ENCODE peak calls at places on chromosome 15, in four cellular contexts. K is cardiac muscle cell, Q is breast epithelium, A is left lung. L is an unnamed sample.

GRCh38 chr15:95684693-95685115 is 645.8 kb upstream of the NR2F2 start:
- DNase-seq in K (no peak), Q (no peak), A (no peak), L (no peak)

GRCh38 chr15:48332642-48333034 is 1.4 kb downstream of the DUT start:
- DNase-seq in K (no peak), Q (no peak), A (no peak), L (no peak)

GRCh38 chr15:95281470-95281869 is 1049.0 kb upstream of the NR2F2 start:
- DNase-seq in K (no peak), Q (no peak), A (no peak), L (no peak)

GRCh38 chr15:73986055-73986775 is 5.9 kb downstream of the STOML1 start:
- DNase-seq in K (no peak), Q (no peak), A (no peak), L (no peak)

GRCh38 chr15:38455096-38455495 is 1.2 kb downstream of the FAM98B start:
- DNase-seq in K (no peak), Q (no peak), A (no peak), L (no peak)

GRCh38 chr15:68553994-68554715 is 24.6 kb upstream of the CORO2B start:
- DNase-seq in K (peak; percentile 89), Q (no peak), A (peak; percentile 52), L (no peak)

GRCh38 chr15:69628256-69629093 is 175.9 kb downstream of the RPLP1 start:
- DNase-seq in K (no peak), Q (no peak), A (no peak), L (no peak)

GRCh38 chr15:45635191-45635638 is 386 bp downstream of the SQOR start:
- DNase-seq in K (peak; percentile 57), Q (peak; percentile 71), A (peak; percentile 78), L (peak; percentile 46)

GRCh38 chr15:100663066-100663465 is 60.7 kb downstream of the ASB7 start:
- DNase-seq in K (no peak), Q (no peak), A (no peak), L (no peak)

GRCh38 chr15:33064878-33065277 is 129.6 kb downstream of the FMN1 start:
- DNase-seq in K (peak; percentile 16), Q (no peak), A (no peak), L (no peak)

GRCh38 chr15:53811530-53811929 is 52.1 kb upstream of the WDR72 start:
- DNase-seq in K (no peak), Q (no peak), A (no peak), L (no peak)
- H3K4me1 ChIP-seq in K (no peaks in the 10 kb centered on the region), Q (no peaks in the 10 kb centered on the region), A (no peaks in the 10 kb centered on the region), L (no peaks in the 10 kb centered on the region)

GRCh38 chr15:66405007-66405406 is 18.3 kb downstream of the MAP2K1 start:
- DNase-seq in K (no peak), Q (no peak), A (no peak), L (no peak)
- H3K4me3 ChIP-seq in K (no peak overlapping the region), Q (no peak overlapping the region), A (no peak overlapping the region), L (no peak overlapping the region)

GRCh38 chr15:78021761-78022160 is 55.8 kb downstream of the TBC1D2B start:
- DNase-seq in K (no peak), Q (no peak), A (no peak), L (no peak)
- TF ChIP-seq CTCF in K (no peak), Q (no peak), A (no peak), L (no peak)

DNA sequence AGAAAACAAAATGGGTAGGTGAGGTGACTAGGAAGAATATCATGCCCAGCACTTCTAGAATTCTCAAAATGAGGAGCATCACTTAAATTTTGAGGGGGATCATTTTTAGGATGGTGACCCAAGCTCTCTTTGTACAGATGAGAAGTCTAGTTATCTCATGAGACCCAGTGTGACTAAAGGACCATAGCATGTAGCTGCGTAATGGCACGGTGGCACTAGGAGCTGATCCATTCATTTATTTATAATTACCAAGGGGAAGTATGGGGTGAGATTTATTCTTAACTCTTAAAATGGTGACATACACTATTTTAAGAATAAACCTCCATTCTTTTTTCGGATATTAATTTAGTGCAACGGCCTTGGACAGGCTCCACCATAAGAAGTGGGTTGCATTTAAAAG is 8.3 kb downstream of the IQGAP1 start:
- DNase-seq in K (no peak), Q (no peak), A (no peak), L (no peak)
- H3K4me1 ChIP-seq in K (peaks cover 34% of the 10 kb centered on the region), Q (peaks cover 4% of the 10 kb centered on the region), A (peaks cover 99% of the 10 kb centered on the region), L (peaks cover 75% of the 10 kb centered on the region)